ENCODE peak calls at places on chromosomes 11 and 22, in five cellular contexts. H, E, R, G and C are unnamed samples.

GRCh38 chr11:47057374-47057773 is 119.3 kb downstream of the ARFGAP2 start:
- DNase-seq in H (no peak), E (no peak), R (no peak), G (no peak), C (no peak)

GRCh38 chr11:133425245-133425644 is 107.1 kb downstream of the OPCML start:
- DNase-seq in H (no peak), E (no peak), R (no peak), G (no peak), C (no peak)

GRCh38 chr22:30348837-30349236 is 7.9 kb downstream of the SF3A1 start:
- DNase-seq in H (no peak), E (peak; percentile 42), R (no peak), G (no peak), C (no peak)

GRCh38 chr11:60942970-60943565 is 8.9 kb downstream of the SLC15A3 start:
- DNase-seq in H (no peak), E (no peak), R (no peak), G (no peak), C (peak; percentile 79)

GRCh38 chr11:3109921-3110706 is 52.9 kb upstream of the CARS1 start:
- DNase-seq in H (no peak), E (peak; percentile 18), R (peak; percentile 68), G (no peak), C (peak; percentile 32)

GRCh38 chr22:49734882-49735281 is 92.8 kb downstream of the BRD1 start:
- DNase-seq in H (no peak), E (no peak), R (no peak), G (no peak), C (no peak)

GRCh38 chr11:68749061-68749491 is 2.2 kb downstream of the TESMIN start:
- DNase-seq in H (no peak), E (no peak), R (no peak), G (peak; percentile 4), C (no peak)

GRCh38 chr22:45696227-45696626 is 24.6 kb downstream of the ATXN10 start:
- DNase-seq in H (no peak), E (no peak), R (no peak), G (no peak), C (no peak)

GRCh38 chr11:1256257-1257045 is 33.6 kb downstream of the MUC5B start:
- DNase-seq in H (no peak), E (no peak), R (no peak), G (no peak), C (no peak)

GRCh38 chr11:11218287-11218986 is 134.6 kb downstream of the CSNK2A3 start:
- DNase-seq in H (peak; percentile 24), E (no peak), R (no peak), G (no peak), C (peak; percentile 37)

GRCh38 chr11:2563216-2564007 is 118.6 kb downstream of the KCNQ1 start:
- DNase-seq in H (no peak), E (no peak), R (no peak), G (no peak), C (no peak)

GRCh38 chr11:35096737-35097136 is 42.2 kb upstream of the CD44 start:
- DNase-seq in H (no peak), E (no peak), R (no peak), G (no peak), C (no peak)

GRCh38 chr11:117126223-117126965 is 17.7 kb upstream of the PAFAH1B2 start:
- DNase-seq in H (no peak), E (no peak), R (no peak), G (no peak), C (no peak)

GRCh38 chr11:61694971-61695706 is 14.9 kb downstream of the DAGLA start:
- DNase-seq in H (no peak), E (no peak), R (no peak), G (no peak), C (peak; percentile 88)

GRCh38 chr22:48750282-48750681 is 1077.4 kb downstream of the BRD1 start:
- DNase-seq in H (peak; percentile 30), E (no peak), R (no peak), G (no peak), C (no peak)

GRCh38 chr11:34522188-34522587 is 8.6 kb upstream of the ELF5 start:
- DNase-seq in H (no peak), E (no peak), R (no peak), G (no peak), C (no peak)

GRCh38 chr11:18313985-18314763 is 7.8 kb downstream of the HPS5 start:
- DNase-seq in H (no peak), E (peak; percentile 15), R (no peak), G (peak; percentile 36), C (no peak)

GRCh38 chr11:18721576-18722292 is 4.3 kb downstream of the IGSF22 start:
- DNase-seq in H (peak; percentile 76), E (peak; percentile 40), R (peak; percentile 74), G (peak; percentile 34), C (peak; percentile 28)

GRCh38 chr11:78370406-78371172 is 47.0 kb downstream of the GAB2 start:
- DNase-seq in H (no peak), E (peak; percentile 14), R (no peak), G (peak; percentile 41), C (no peak)